ENCODE peak calls at places on chromosome 11, in nine cellular contexts. Q, V, E, D, G, F, M, S and X are unnamed samples.

GRCh38 chr11:11607772-11608171 is 14.0 kb downstream of the GALNT18 start:
- DNase-seq in D (no peak), S (no peak), F (no peak), M (no peak), Q (no peak), V (no peak), E (no peak), G (no peak), X (no peak)

GRCh38 chr11:131302831-131303230 is 67.6 kb upstream of the NTM start:
- DNase-seq in V (no peak), Q (no peak), E (no peak), M (no peak), D (no peak), G (no peak), S (no peak), F (no peak), X (no peak)

GRCh38 chr11:114773541-114774338 is 95.4 kb downstream of the NXPE2 start:
- DNase-seq in G (no peak), M (no peak), S (no peak), E (no peak), V (no peak), F (no peak), D (no peak), Q (no peak), X (no peak)

GRCh38 chr11:61531033-61531432 is 22.5 kb downstream of the LRRC10B start:
- DNase-seq in G (no peak), V (peak), E (no peak), D (no peak), M (no peak), Q (no peak), S (no peak), F (no peak), X (no peak)

GRCh38 chr11:117221775-117222517 is 9.9 kb downstream of the PCSK7 start:
- DNase-seq in E (no peak), V (no peak), D (no peak), G (peak), F (peak), Q (no peak), S (peak), M (peak), X (peak)

GRCh38 chr11:36345084-36345511 is 49.0 kb downstream of the PRR5L start:
- DNase-seq in M (no peak), D (no peak), F (no peak), Q (no peak), E (no peak), S (no peak), V (no peak), G (no peak), X (no peak)

GRCh38 chr11:83521647-83522596 is 235.8 kb upstream of the CCDC90B start:
- DNase-seq in M (no peak), V (peak), S (no peak), Q (no peak), E (no peak), D (no peak), G (peak), F (no peak), X (no peak)

GRCh38 chr11:76704171-76704948 is 33.8 kb upstream of the LRRC32 start:
- DNase-seq in S (no peak), F (no peak), M (no peak), Q (no peak), D (no peak), G (no peak), V (no peak), E (no peak), X (no peak)

GRCh38 chr11:57239348-57239747 is 2.3 kb upstream of the APLNR start:
- DNase-seq in S (no peak), G (no peak), Q (no peak), M (no peak), V (no peak), F (no peak), E (no peak), D (no peak), X (no peak)

GRCh38 chr11:6319001-6319878 is 1.1 kb downstream of the CAVIN3 start:
- DNase-seq in G (peak), D (no peak), S (peak), V (no peak), E (no peak), Q (no peak), F (peak), M (peak), X (no peak)

GRCh38 chr11:128728767-128729587 is 35.1 kb downstream of the FLI1 start:
- DNase-seq in M (no peak), G (no peak), S (peak), E (no peak), Q (peak), F (no peak), V (no peak), D (no peak), X (no peak)

GRCh38 chr11:2256293-2256913 is 14.0 kb downstream of the ASCL2 start:
- DNase-seq in D (no peak), M (no peak), V (no peak), Q (no peak), E (no peak), S (peak), G (no peak), F (no peak), X (peak)

GRCh38 chr11:6640985-6641701 is 14.5 kb downstream of the DCHS1 start:
- DNase-seq in G (no peak), V (no peak), D (no peak), Q (no peak), M (no peak), S (no peak), E (no peak), F (no peak), X (no peak)

GRCh38 chr11:134510171-134510570 is 98.1 kb upstream of the B3GAT1 start:
- DNase-seq in D (peak), V (no peak), G (no peak), Q (no peak), S (no peak), F (no peak), M (no peak), E (no peak), X (peak)
- TF ChIP-seq CTCF in D (no peak), V (no peak), G (no peak), Q (no peak), S (no peak), F (no peak), M (no peak), E (no peak), X (no peak)

GRCh38 chr11:533586-534196 is 1.7 kb downstream of the HRAS start:
- DNase-seq in S (peak), V (no peak), D (no peak), G (no peak), E (no peak), M (no peak), Q (no peak), F (no peak), X (peak)
- TF ChIP-seq CTCF in S (no peak), V (no peak), D (no peak), G (no peak), E (no peak), M (no peak), Q (no peak), F (no peak), X (no peak)

DNA sequence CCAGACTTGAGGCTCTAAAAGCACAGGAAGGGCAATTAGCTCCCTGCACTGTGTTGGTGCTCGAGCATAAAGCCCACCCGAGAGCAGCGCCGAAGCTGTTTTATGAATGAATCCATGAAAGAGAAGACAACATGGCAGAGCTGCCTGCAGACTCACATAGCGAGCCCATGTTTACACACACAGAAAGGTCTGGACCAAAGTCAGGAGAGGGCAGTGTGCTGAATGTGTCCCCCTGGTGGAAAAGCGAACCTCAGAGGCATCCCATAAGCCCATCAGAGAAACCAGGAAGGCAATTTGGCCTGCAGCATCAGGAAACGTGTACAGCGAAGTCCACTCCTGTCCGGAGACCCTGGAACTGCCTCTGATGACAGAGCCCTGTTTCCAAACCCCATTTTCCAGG is 37.1 kb downstream of the CHRDL2 start:
- DNase-seq in Q (no peak), G (no peak), S (no peak), D (no peak), E (no peak), V (no peak), M (no peak), F (no peak), X (no peak)
- TF ChIP-seq CTCF in Q (no peak), G (peak), S (no peak), D (no peak), E (peak), V (peak), M (no peak), F (no peak), X (no peak)

DNA sequence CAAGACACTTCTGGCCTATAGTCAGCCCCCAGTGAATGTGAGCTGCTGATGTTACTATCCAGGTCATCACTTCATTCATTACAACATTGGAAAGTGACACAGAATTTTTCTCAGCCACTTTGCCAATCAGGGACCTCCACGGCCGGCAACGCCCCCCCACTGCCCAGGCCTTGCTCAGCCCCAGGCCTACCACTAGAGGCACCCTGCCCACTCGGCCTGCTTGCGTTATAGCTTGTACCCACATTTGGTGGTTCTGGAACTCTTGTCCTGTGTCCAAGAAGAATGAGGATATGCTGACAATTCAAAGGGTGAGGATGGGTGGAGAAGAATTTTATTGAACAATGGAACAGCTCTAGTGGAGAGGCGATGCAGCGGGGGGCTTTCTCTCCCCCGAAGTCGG is 96.2 kb downstream of the TSPAN18 start:
- DNase-seq in F (peak), D (no peak), Q (no peak), S (no peak), M (no peak), G (no peak), E (no peak), V (peak), X (no peak)
- TF ChIP-seq CTCF in F (no peak), D (no peak), Q (no peak), S (no peak), M (no peak), G (peak), E (no peak), V (peak), X (no peak)

GRCh38 chr11:34051349-34052035 is at the start of gene CAPRIN1:
- DNase-seq in V (peak), F (peak), M (peak), E (peak), S (peak), Q (peak), D (peak), G (peak), X (peak)
- TF ChIP-seq CTCF in V (no peak), F (no peak), M (no peak), E (no peak), S (no peak), Q (no peak), D (no peak), G (no peak), X (no peak)

GRCh38 chr11:126793596-126793995 is 207.0 kb downstream of the KIRREL3 start:
- DNase-seq in E (no peak), V (no peak), M (no peak), F (no peak), Q (no peak), S (no peak), G (peak), D (no peak), X (no peak)

GRCh38 chr11:126791446-126791845 is 209.1 kb downstream of the KIRREL3 start:
- DNase-seq in S (no peak), Q (no peak), V (no peak), M (no peak), D (no peak), F (no peak), G (no peak), E (no peak), X (no peak)

GRCh38 chr11:126791991-126792390 is 208.6 kb downstream of the KIRREL3 start:
- DNase-seq in D (no peak), F (no peak), M (no peak), S (no peak), E (no peak), Q (no peak), G (no peak), V (no peak), X (no peak)

DNA sequence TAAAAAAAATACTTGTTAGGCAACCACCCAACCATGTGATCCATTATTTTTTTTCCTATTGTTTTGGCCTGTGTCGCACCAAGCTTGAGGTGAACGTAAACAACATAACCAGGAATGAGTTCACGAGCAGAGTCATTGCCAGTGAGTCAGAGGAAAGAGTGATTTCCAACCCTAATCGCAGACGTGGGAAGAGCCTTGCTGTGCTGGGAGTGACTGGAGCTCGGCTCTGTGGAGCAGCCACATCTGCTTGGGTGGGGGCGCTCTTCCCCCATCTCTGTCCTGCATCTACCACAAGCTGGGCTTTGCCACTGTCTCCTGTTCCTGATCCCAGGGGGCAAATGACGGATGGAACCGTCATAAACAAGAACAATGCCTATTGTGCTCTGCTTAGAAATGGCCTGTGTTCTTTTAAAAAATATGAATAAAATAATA is 210.0 kb downstream of the KIRREL3 start:
- DNase-seq in D (no peak), G (peak), Q (no peak), F (no peak), M (no peak), S (no peak), V (no peak), E (no peak), X (no peak)
- TF ChIP-seq CTCF in D (no peak), G (no peak), Q (no peak), F (no peak), M (no peak), S (no peak), V (no peak), E (peak), X (no peak)

DNA sequence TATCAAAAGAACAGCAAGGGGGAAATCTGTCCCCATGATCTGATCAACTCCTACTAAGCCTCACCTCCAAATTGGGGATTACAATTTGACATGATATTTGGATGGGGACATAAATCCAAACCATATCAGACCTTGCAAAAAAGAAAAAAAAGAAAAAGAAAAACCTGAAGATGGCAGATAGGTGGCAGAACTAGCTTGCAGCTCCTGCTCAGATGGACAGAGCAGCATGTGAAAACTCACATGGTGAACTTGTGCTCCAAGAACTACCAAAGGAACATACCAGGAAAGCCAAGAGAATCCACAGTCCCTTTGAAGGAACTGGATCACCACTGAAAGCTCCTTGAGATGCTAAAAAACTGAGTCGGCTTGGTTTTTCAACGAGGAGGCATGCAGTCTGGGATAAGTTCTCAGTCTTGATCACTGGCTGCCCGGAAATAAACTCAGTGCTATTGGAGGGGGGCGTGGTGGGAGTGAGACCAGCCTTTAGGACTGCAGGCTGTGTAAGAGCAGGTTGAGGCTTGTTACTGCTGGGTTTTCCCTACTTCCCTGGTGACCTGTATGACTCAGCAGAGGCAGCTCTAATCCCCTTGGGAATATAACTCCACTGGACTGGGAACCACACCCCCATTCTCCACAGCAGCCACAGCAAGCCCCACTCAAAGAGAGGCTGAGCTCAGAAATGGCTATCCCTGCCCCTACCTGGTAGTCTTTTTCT is 358.3 kb upstream of the ARHGAP42 start:
- DNase-seq in S (no peak), V (no peak), F (no peak), E (no peak), M (no peak), Q (no peak), G (no peak), D (no peak), X (no peak)
- TF ChIP-seq CTCF in S (no peak), V (no peak), F (no peak), E (no peak), M (no peak), Q (no peak), G (no peak), D (no peak), X (no peak)

GRCh38 chr11:73182824-73183321 is 35.2 kb upstream of the P2RY2 start:
- DNase-seq in V (no peak), Q (no peak), S (no peak), G (peak), F (no peak), D (no peak), M (peak), E (no peak), X (no peak)
- TF ChIP-seq CTCF in V (peak), Q (no peak), S (no peak), G (no peak), F (no peak), D (no peak), M (no peak), E (no peak), X (no peak)